ENCODE peak calls at places on chromosome 10, in five cellular contexts. U, G, I, R and N are unnamed samples.

GRCh38 chr10:32454148-32454547 is 8.2 kb downstream of the CCDC7 start:
- DNase-seq in U (peak; percentile 10), G (no peak), I (peak; percentile 4), R (no peak), N (no peak)

GRCh38 chr10:97062058-97062457 is 123.7 kb downstream of the SLIT1 start:
- DNase-seq in U (no peak), G (no peak), I (no peak), R (no peak), N (no peak)

GRCh38 chr10:92219516-92219915 is 71.4 kb downstream of the CPEB3 start:
- DNase-seq in U (peak; percentile 75), G (no peak), I (no peak), R (no peak), N (no peak)

GRCh38 chr10:96565774-96566173 is 21.0 kb downstream of the TM9SF3 start:
- DNase-seq in U (peak; percentile 30), G (peak; percentile 70), I (no peak), R (no peak), N (no peak)

GRCh38 chr10:108465871-108466641 is 1301.5 kb upstream of the SORCS1 start:
- DNase-seq in U (no peak), G (peak; percentile 15), I (no peak), R (peak; percentile 63), N (peak; percentile 24)

GRCh38 chr10:42973870-42974692 is 102.8 kb upstream of the RET start:
- DNase-seq in U (no peak), G (no peak), I (no peak), R (no peak), N (no peak)

GRCh38 chr10:126536148-126536547 is 134.3 kb downstream of the C10orf90 start:
- DNase-seq in U (no peak), G (peak; percentile 21), I (no peak), R (no peak), N (no peak)

GRCh38 chr10:4121531-4122380 is 336.7 kb upstream of the KLF6 start:
- DNase-seq in U (peak; percentile 16), G (no peak), I (no peak), R (no peak), N (no peak)

GRCh38 chr10:78524342-78524741 is 490.7 kb downstream of the RPS24 start:
- DNase-seq in U (no peak), G (no peak), I (no peak), R (no peak), N (no peak)

GRCh38 chr10:32417906-32418547 is 27.9 kb upstream of the CCDC7 start:
- DNase-seq in U (no peak), G (peak; percentile 82), I (peak; percentile 64), R (no peak), N (no peak)

GRCh38 chr10:778626-779330 is 89.3 kb upstream of the DIP2C start:
- DNase-seq in U (no peak), G (no peak), I (no peak), R (peak; percentile 10), N (no peak)

GRCh38 chr10:25813511-25813910 is 120.5 kb upstream of the MYO3A start:
- DNase-seq in U (no peak), G (no peak), I (no peak), R (no peak), N (no peak)

GRCh38 chr10:69576334-69577011 is 3.3 kb upstream of the NEUROG3 start:
- DNase-seq in U (no peak), G (no peak), I (no peak), R (no peak), N (no peak)

GRCh38 chr10:47361293-47361692 is 13.1 kb downstream of the RBP3 start:
- DNase-seq in U (peak; percentile 56), G (peak; percentile 50), I (no peak), R (peak; percentile 89), N (peak; percentile 65)

GRCh38 chr10:73306171-73306708 is 52.4 kb downstream of the CFAP70 start:
- DNase-seq in U (no peak), G (no peak), I (no peak), R (no peak), N (no peak)

GRCh38 chr10:58706836-58707235 is 194.2 kb downstream of the BICC1 start:
- DNase-seq in U (no peak), G (no peak), I (no peak), R (no peak), N (no peak)

GRCh38 chr10:92181575-92181974 is 109.3 kb downstream of the CPEB3 start:
- DNase-seq in U (peak; percentile 9), G (peak; percentile 40), I (no peak), R (no peak), N (no peak)

GRCh38 chr10:78351283-78351682 is 317.6 kb downstream of the RPS24 start:
- DNase-seq in U (no peak), G (no peak), I (no peak), R (no peak), N (no peak)

GRCh38 chr10:28798964-28799363 is 121.6 kb downstream of the BAMBI start:
- DNase-seq in U (no peak), G (no peak), I (no peak), R (no peak), N (no peak)

GRCh38 chr10:116728526-116729096 is 13.8 kb downstream of the HSPA12A start:
- DNase-seq in U (no peak), G (no peak), I (no peak), R (no peak), N (no peak)

GRCh38 chr10:47044741-47045140 is 133.5 kb downstream of the PTPN20 start:
- DNase-seq in U (no peak), G (no peak), I (no peak), R (no peak), N (no peak)

GRCh38 chr10:2244476-2244875 is 507.2 kb upstream of the ADARB2 start:
- DNase-seq in U (no peak), G (no peak), I (no peak), R (no peak), N (no peak)

GRCh38 chr10:70321897-70322890 is 38.4 kb upstream of the NPFFR1 start:
- DNase-seq in U (no peak), G (no peak), I (no peak), R (no peak), N (no peak)

GRCh38 chr10:67666416-67667043 is 29.5 kb downstream of the CTNNA3 start:
- DNase-seq in U (peak; percentile 84), G (peak; percentile 22), I (no peak), R (no peak), N (no peak)

GRCh38 chr10:131943021-131943814 is 38.5 kb downstream of the BNIP3 start:
- DNase-seq in U (peak; percentile 20), G (peak; percentile 19), I (no peak), R (peak; percentile 72), N (no peak)
- TF ChIP-seq CTCF in U (peak; percentile 60), G (peak; percentile 53), I (no peak), R (no peak), N (peak; percentile 49)

DNA sequence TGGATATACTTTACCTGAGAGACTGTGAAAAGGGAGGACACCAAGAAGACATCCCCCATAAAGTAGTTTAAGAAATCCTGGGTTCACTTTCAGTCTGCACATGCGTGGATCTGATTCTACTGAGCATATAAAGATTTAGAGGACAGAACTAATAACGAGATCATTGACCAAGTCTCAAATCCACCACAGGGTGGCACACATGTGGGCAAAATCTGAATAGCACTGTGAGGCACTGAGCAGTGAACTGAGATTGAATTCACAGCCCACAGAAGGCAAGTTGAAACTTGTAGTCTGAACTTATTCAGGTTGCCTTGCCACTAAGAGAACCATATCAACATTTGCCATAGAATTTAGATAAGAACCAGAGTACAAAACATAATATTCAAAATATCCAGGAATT is 818.6 kb downstream of the GRID1 start:
- DNase-seq in U (peak; percentile 41), G (peak; percentile 16), I (no peak), R (no peak), N (no peak)
- TF ChIP-seq CTCF in U (peak; percentile 53), G (peak; percentile 21), I (peak; percentile 23), R (no peak), N (peak; percentile 63)

GRCh38 chr10:93420091-93420490 is 62.0 kb downstream of the MYOF start:
- DNase-seq in U (no peak), G (peak; percentile 52), I (no peak), R (no peak), N (no peak)

GRCh38 chr10:93417264-93417663 is 64.9 kb downstream of the MYOF start:
- DNase-seq in U (no peak), G (no peak), I (no peak), R (no peak), N (no peak)

GRCh38 chr10:93417886-93418285 is 64.2 kb downstream of the MYOF start:
- DNase-seq in U (no peak), G (no peak), I (no peak), R (no peak), N (no peak)

GRCh38 chr10:93422121-93422520 is 60.0 kb downstream of the MYOF start:
- DNase-seq in U (no peak), G (no peak), I (no peak), R (no peak), N (no peak)

DNA sequence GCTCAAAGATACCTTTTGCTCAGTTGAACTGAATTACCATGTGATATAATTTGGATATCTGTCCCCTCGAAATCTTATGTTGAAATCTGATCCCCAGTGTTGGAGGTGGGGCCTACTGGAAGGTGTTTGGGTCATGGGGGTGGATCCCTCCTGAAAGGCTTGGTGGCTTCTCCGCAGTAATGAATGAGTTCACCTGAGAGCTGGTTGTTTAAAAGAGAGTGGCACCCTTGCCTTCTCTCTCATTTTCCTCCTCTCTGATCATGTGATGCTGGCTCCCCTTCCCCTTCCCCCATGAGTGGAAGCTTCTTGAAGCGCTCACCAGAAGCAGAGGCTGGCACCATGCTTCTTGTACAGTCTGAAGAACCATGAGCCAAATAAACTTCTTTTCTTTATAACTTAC is 60.7 kb downstream of the MYOF start:
- DNase-seq in U (no peak), G (no peak), I (no peak), R (no peak), N (no peak)
- TF ChIP-seq CTCF in U (no peak), G (no peak), I (no peak), R (no peak), N (no peak)

DNA sequence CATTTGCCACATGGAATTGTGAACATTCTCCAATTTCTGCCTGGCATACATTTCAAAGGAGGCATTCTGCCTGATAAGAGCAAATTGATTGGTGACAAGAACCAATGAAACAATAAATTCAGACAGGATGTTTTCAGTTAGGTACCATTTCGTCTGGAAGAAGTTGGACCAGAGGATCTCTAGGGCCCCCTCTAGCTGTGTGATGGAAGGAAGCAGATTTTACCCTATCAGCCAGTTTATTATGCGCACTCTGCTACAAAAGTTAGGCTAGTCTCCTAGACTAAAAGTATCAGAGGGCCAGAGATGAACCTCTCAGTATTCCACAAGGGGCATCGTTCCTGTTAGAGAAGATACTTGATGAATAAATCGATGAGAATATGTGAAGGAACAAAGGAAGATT is 118.0 kb downstream of the BUB3 start:
- DNase-seq in U (peak; percentile 25), G (no peak), I (no peak), R (no peak), N (no peak)
- TF ChIP-seq CTCF in U (peak; percentile 49), G (peak; percentile 17), I (no peak), R (no peak), N (no peak)

GRCh38 chr10:12849351-12850181 is 151.9 kb downstream of the CCDC3 start:
- DNase-seq in U (no peak), G (no peak), I (no peak), R (no peak), N (no peak)

GRCh38 chr10:12846718-12847117 is 154.8 kb downstream of the CCDC3 start:
- DNase-seq in U (no peak), G (peak; percentile 82), I (no peak), R (no peak), N (no peak)

GRCh38 chr10:12848439-12849173 is 152.9 kb downstream of the CCDC3 start:
- DNase-seq in U (no peak), G (no peak), I (no peak), R (no peak), N (no peak)

GRCh38 chr10:12844796-12845524 is 156.6 kb downstream of the CCDC3 start:
- DNase-seq in U (peak; percentile 71), G (peak; percentile 88), I (peak; percentile 8), R (no peak), N (no peak)

GRCh38 chr10:12847361-12847975 is 154.0 kb downstream of the CCDC3 start:
- DNase-seq in U (no peak), G (no peak), I (no peak), R (peak; percentile 87), N (peak; percentile 16)
- TF ChIP-seq CTCF in U (peak; percentile 49), G (peak; percentile 39), I (peak; percentile 10), R (peak; percentile 76), N (peak; percentile 40)